ENCODE peak calls at places on chromosomes 2 and 18, in seven cellular contexts. V is OCI-LY7; E is IMR-90; N is NB4; M is activated CD8-positive, alpha-beta memory T cell treated with anti-CD3 and anti-CD28 coated beads, Interleukin-2, amount 50 U/mL, for 48 hours; X is NCI-H774; I is nucleus accumbens. L is an unnamed sample.

GRCh38 chr18:46497129-46497528 is 159.9 kb downstream of the LOXHD1 start:
- DNase-seq in I (no peak), E (no peak), M (peak), N (peak), X (no peak), V (peak), L (no peak)

GRCh38 chr2:159788218-159788617 is 9.8 kb downstream of the CD302 start:
- DNase-seq in X (peak), M (no peak), V (no peak), E (no peak), I (no peak), N (no peak), L (no peak)

GRCh38 chr18:59357928-59358327 is 1.1 kb downstream of the LMAN1 start:
- DNase-seq in N (peak), M (no peak), I (no peak), V (peak), E (peak), X (no peak), L (no peak)

GRCh38 chr18:58288922-58289797 is 245.1 kb downstream of the NEDD4L start:
- DNase-seq in X (no peak), M (no peak), I (no peak), E (peak), V (no peak), N (peak), L (no peak)

GRCh38 chr2:120320318-120320851 is 25.6 kb upstream of the INHBB start:
- DNase-seq in N (no peak), X (no peak), E (peak), I (no peak), V (no peak), M (no peak), L (no peak)

GRCh38 chr2:50851891-50852290 is 180.0 kb downstream of the NRXN1 start:
- DNase-seq in M (no peak), N (no peak), E (no peak), X (no peak), I (no peak), V (no peak), L (no peak)

GRCh38 chr2:212538156-212539144 is at the start of gene ERBB4:
- DNase-seq in X (peak), N (no peak), E (no peak), M (peak), I (no peak), V (no peak), L (no peak)

GRCh38 chr2:192128655-192129054 is 66.1 kb downstream of the TMEFF2 start:
- DNase-seq in N (no peak), V (no peak), X (no peak), E (peak), I (no peak), M (no peak), L (no peak)

GRCh38 chr2:233824373-233824772 is 30.0 kb downstream of the HJURP start:
- DNase-seq in N (no peak), M (no peak), X (no peak), I (no peak), V (no peak), E (no peak), L (no peak)

GRCh38 chr2:200810252-200810650 is 1.5 kb upstream of the BZW1 start:
- DNase-seq in E (peak), V (peak), M (no peak), X (no peak), I (no peak), N (peak), L (no peak)

GRCh38 chr2:66440011-66440542 is 5.2 kb downstream of the MEIS1 start:
- DNase-seq in V (no peak), M (no peak), N (no peak), X (no peak), I (no peak), E (no peak), L (no peak)

GRCh38 chr2:12330916-12331315 is 385.8 kb upstream of the TRIB2 start:
- DNase-seq in X (no peak), V (no peak), N (no peak), M (no peak), I (no peak), E (peak), L (no peak)

GRCh38 chr18:60732146-60732545 is 359.6 kb upstream of the MC4R start:
- DNase-seq in V (no peak), M (no peak), I (no peak), E (no peak), X (no peak), N (no peak), L (no peak)

L was measured in mesenteric fat pad.